ENCODE peak calls at places on chromosomes 11 and 22, in seven cellular contexts. One of them, this sample, is unnamed.

GRCh38 chr22:26008587-26008986 is 160.7 kb upstream of the SEZ6L start:
- DNase-seq in fibroblast of mammary gland: no peak
- DNase-seq in left ventricle myocardium inferior: no peak
- DNase-seq in fibroblast of lung: no peak
- DNase-seq in body of pancreas: no peak
- DNase-seq in prostate gland: no peak
- DNase-seq in PC-3: no peak
- DNase-seq in this sample: no peak

GRCh38 chr22:48746789-48747425 is 1080.8 kb downstream of the BRD1 start:
- DNase-seq in fibroblast of mammary gland: no peak
- DNase-seq in left ventricle myocardium inferior: no peak
- DNase-seq in fibroblast of lung: no peak
- DNase-seq in body of pancreas: no peak
- DNase-seq in prostate gland: peak
- DNase-seq in PC-3: no peak
- DNase-seq in this sample: no peak

GRCh38 chr22:30602049-30602448 is 4.9 kb upstream of the TCN2 start:
- DNase-seq in fibroblast of mammary gland: peak
- DNase-seq in left ventricle myocardium inferior: no peak
- DNase-seq in fibroblast of lung: peak
- DNase-seq in body of pancreas: peak
- DNase-seq in prostate gland: no peak
- DNase-seq in PC-3: peak
- DNase-seq in this sample: peak

GRCh38 chr11:103920449-103920848 is 116.0 kb upstream of the DDI1 start:
- DNase-seq in fibroblast of mammary gland: peak
- DNase-seq in left ventricle myocardium inferior: no peak
- DNase-seq in fibroblast of lung: peak
- DNase-seq in body of pancreas: no peak
- DNase-seq in prostate gland: no peak
- DNase-seq in PC-3: no peak
- DNase-seq in this sample: peak

GRCh38 chr11:103907136-103907535 is 129.3 kb upstream of the DDI1 start:
- DNase-seq in fibroblast of mammary gland: no peak
- DNase-seq in left ventricle myocardium inferior: no peak
- DNase-seq in fibroblast of lung: no peak
- DNase-seq in body of pancreas: no peak
- DNase-seq in prostate gland: no peak
- DNase-seq in PC-3: no peak
- DNase-seq in this sample: no peak

GRCh38 chr11:88345408-88345807 is 7.9 kb upstream of the CTSC start:
- DNase-seq in fibroblast of mammary gland: peak
- DNase-seq in left ventricle myocardium inferior: no peak
- DNase-seq in fibroblast of lung: no peak
- DNase-seq in body of pancreas: no peak
- DNase-seq in prostate gland: no peak
- DNase-seq in PC-3: peak
- DNase-seq in this sample: peak

GRCh38 chr11:91230647-91231046 is 994.0 kb upstream of the FAT3 start:
- DNase-seq in fibroblast of mammary gland: no peak
- DNase-seq in left ventricle myocardium inferior: no peak
- DNase-seq in fibroblast of lung: no peak
- DNase-seq in body of pancreas: no peak
- DNase-seq in prostate gland: no peak
- DNase-seq in PC-3: no peak
- DNase-seq in this sample: no peak

GRCh38 chr11:65988791-65989592 is 13.0 kb downstream of the EIF1AD start:
- DNase-seq in fibroblast of mammary gland: peak
- DNase-seq in left ventricle myocardium inferior: peak
- DNase-seq in fibroblast of lung: peak
- DNase-seq in body of pancreas: peak
- DNase-seq in prostate gland: peak
- DNase-seq in PC-3: peak
- DNase-seq in this sample: peak

GRCh38 chr22:20455709-20456063 is 18.1 kb upstream of the SCARF2 start:
- DNase-seq in fibroblast of mammary gland: no peak
- DNase-seq in left ventricle myocardium inferior: no peak
- DNase-seq in fibroblast of lung: no peak
- DNase-seq in body of pancreas: no peak
- DNase-seq in prostate gland: no peak
- DNase-seq in PC-3: no peak
- DNase-seq in this sample: no peak

DNA sequence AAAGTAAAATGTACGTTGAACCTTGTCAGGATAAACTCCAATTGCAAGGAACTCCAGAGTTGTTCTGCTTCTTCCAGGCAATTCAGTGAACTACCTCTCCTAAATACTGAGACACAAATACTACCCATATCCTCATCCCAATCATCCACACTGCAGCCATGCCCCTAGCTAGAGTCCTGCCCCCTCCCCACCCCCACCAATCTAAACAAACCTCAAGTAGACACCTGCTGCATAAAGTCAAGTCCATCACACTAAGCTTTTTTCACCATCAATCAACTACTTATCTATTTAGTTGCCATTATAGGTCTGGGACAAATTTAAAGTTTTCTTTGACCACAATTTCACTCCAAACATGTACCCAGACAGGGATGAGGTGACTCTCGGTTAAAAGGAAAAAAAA is 93.2 kb upstream of the APOA1 start:
- DNase-seq in fibroblast of mammary gland: no peak
- DNase-seq in left ventricle myocardium inferior: no peak
- DNase-seq in fibroblast of lung: no peak
- DNase-seq in body of pancreas: no peak
- DNase-seq in prostate gland: no peak
- DNase-seq in PC-3: no peak
- DNase-seq in this sample: no peak
- H3K4me3 ChIP-seq in fibroblast of mammary gland: no peak
- H3K4me3 ChIP-seq in left ventricle myocardium inferior: peak
- H3K4me3 ChIP-seq in fibroblast of lung: peak
- H3K4me3 ChIP-seq in body of pancreas: no peak
- H3K4me3 ChIP-seq in prostate gland: no peak
- H3K4me3 ChIP-seq in PC-3: no peak
- H3K4me3 ChIP-seq in this sample: no peak

GRCh38 chr11:119195680-119196079 is 10.4 kb downstream of the NHERF4 start:
- DNase-seq in fibroblast of mammary gland: peak
- DNase-seq in left ventricle myocardium inferior: no peak
- DNase-seq in fibroblast of lung: peak
- DNase-seq in body of pancreas: peak
- DNase-seq in prostate gland: no peak
- DNase-seq in PC-3: peak
- DNase-seq in this sample: peak
- H3K4me3 ChIP-seq in fibroblast of mammary gland: no peak
- H3K4me3 ChIP-seq in left ventricle myocardium inferior: no peak
- H3K4me3 ChIP-seq in fibroblast of lung: no peak
- H3K4me3 ChIP-seq in body of pancreas: no peak
- H3K4me3 ChIP-seq in prostate gland: no peak
- H3K4me3 ChIP-seq in PC-3: no peak
- H3K4me3 ChIP-seq in this sample: no peak

GRCh38 chr11:86245369-86246292 is 1.1 kb downstream of the EED start:
- DNase-seq in fibroblast of mammary gland: peak
- DNase-seq in left ventricle myocardium inferior: no peak
- DNase-seq in fibroblast of lung: peak
- DNase-seq in body of pancreas: peak
- DNase-seq in prostate gland: no peak
- DNase-seq in PC-3: no peak
- DNase-seq in this sample: peak

GRCh38 chr11:86244063-86244521 is 461 bp upstream of the EED start:
- DNase-seq in fibroblast of mammary gland: peak
- DNase-seq in left ventricle myocardium inferior: peak
- DNase-seq in fibroblast of lung: no peak
- DNase-seq in body of pancreas: peak
- DNase-seq in prostate gland: peak
- DNase-seq in PC-3: peak
- DNase-seq in this sample: peak

GRCh38 chr11:86241956-86242525 is 2.5 kb upstream of the EED start:
- DNase-seq in fibroblast of mammary gland: no peak
- DNase-seq in left ventricle myocardium inferior: no peak
- DNase-seq in fibroblast of lung: no peak
- DNase-seq in body of pancreas: no peak
- DNase-seq in prostate gland: no peak
- DNase-seq in PC-3: no peak
- DNase-seq in this sample: no peak

GRCh38 chr11:86244522-86245368 is at the start of gene EED:
- DNase-seq in fibroblast of mammary gland: peak
- DNase-seq in left ventricle myocardium inferior: peak
- DNase-seq in fibroblast of lung: peak
- DNase-seq in body of pancreas: peak
- DNase-seq in prostate gland: peak
- DNase-seq in PC-3: peak
- DNase-seq in this sample: peak

GRCh38 chr11:86243377-86243776 is 1.2 kb upstream of the EED start:
- DNase-seq in fibroblast of mammary gland: no peak
- DNase-seq in left ventricle myocardium inferior: no peak
- DNase-seq in fibroblast of lung: no peak
- DNase-seq in body of pancreas: no peak
- DNase-seq in prostate gland: no peak
- DNase-seq in PC-3: no peak
- DNase-seq in this sample: no peak
- H3K4me3 ChIP-seq in fibroblast of mammary gland: no peak
- H3K4me3 ChIP-seq in left ventricle myocardium inferior: no peak
- H3K4me3 ChIP-seq in fibroblast of lung: no peak
- H3K4me3 ChIP-seq in body of pancreas: no peak
- H3K4me3 ChIP-seq in prostate gland: no peak
- H3K4me3 ChIP-seq in PC-3: no peak
- H3K4me3 ChIP-seq in this sample: no peak

GRCh38 chr11:94400839-94401772 is at the start of gene GPR83:
- DNase-seq in fibroblast of mammary gland: no peak
- DNase-seq in left ventricle myocardium inferior: peak
- DNase-seq in fibroblast of lung: no peak
- DNase-seq in body of pancreas: no peak
- DNase-seq in prostate gland: no peak
- DNase-seq in PC-3: no peak
- DNase-seq in this sample: peak

GRCh38 chr11:94402355-94402754 is 1.1 kb upstream of the GPR83 start:
- DNase-seq in fibroblast of mammary gland: no peak
- DNase-seq in left ventricle myocardium inferior: no peak
- DNase-seq in fibroblast of lung: no peak
- DNase-seq in body of pancreas: no peak
- DNase-seq in prostate gland: no peak
- DNase-seq in PC-3: peak
- DNase-seq in this sample: peak

GRCh38 chr11:94405062-94405461 is 3.8 kb upstream of the GPR83 start:
- DNase-seq in fibroblast of mammary gland: no peak
- DNase-seq in left ventricle myocardium inferior: no peak
- DNase-seq in fibroblast of lung: no peak
- DNase-seq in body of pancreas: no peak
- DNase-seq in prostate gland: no peak
- DNase-seq in PC-3: no peak
- DNase-seq in this sample: no peak

GRCh38 chr11:94400075-94400838 is 962 bp downstream of the GPR83 start:
- DNase-seq in fibroblast of mammary gland: no peak
- DNase-seq in left ventricle myocardium inferior: no peak
- DNase-seq in fibroblast of lung: no peak
- DNase-seq in body of pancreas: no peak
- DNase-seq in prostate gland: no peak
- DNase-seq in PC-3: no peak
- DNase-seq in this sample: no peak

DNA sequence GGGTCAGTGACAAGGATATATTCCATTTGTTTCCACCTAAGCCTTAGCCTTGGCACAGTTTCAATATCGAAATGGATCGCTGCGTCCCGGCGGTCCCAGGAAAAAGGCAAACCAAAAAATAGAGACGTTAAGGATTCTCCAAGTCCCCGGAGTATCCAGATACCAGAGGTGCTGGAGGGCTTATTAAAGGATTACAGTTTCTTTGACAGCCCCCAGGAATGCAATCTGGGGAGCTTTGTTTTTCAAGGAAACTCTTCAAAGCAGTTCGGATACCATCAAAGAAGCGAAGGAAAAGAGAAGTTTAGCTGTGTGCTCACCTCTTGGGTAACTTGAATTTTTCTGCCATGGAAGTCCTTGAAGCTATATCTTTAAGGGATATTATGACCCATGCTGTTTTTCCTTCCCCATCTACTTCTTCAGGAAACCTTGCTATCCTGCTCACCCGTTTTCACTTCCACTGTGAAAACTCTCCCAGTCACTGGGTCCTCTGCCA is 600 bp upstream of the GPR83 start:
- DNase-seq in fibroblast of mammary gland: no peak
- DNase-seq in left ventricle myocardium inferior: no peak
- DNase-seq in fibroblast of lung: no peak
- DNase-seq in body of pancreas: no peak
- DNase-seq in prostate gland: no peak
- DNase-seq in PC-3: no peak
- DNase-seq in this sample: no peak
- H3K4me3 ChIP-seq in fibroblast of mammary gland: peak
- H3K4me3 ChIP-seq in left ventricle myocardium inferior: peak
- H3K4me3 ChIP-seq in fibroblast of lung: peak
- H3K4me3 ChIP-seq in body of pancreas: no peak
- H3K4me3 ChIP-seq in prostate gland: no peak
- H3K4me3 ChIP-seq in PC-3: no peak
- H3K4me3 ChIP-seq in this sample: no peak

DNA sequence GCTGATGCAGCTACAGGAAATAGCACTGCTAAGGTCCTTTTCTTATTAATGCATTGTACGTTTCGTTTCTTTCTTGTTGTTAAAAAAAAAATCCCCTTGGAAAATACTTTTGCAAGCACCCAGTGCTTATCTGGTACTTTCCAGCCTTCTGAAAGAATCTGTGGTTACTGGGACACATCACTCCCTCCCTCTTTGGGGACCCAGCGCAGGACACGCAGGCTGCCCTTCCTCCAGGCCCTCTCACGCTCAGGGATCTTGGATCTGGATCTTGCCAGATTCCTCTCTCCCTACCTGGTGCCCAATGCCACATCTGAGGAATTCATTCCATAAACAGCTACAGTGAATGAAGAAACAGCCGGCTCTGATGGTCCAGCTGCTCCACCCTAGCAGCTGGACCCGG is 55.7 kb downstream of the PHF21B start:
- DNase-seq in fibroblast of mammary gland: no peak
- DNase-seq in left ventricle myocardium inferior: no peak
- DNase-seq in fibroblast of lung: no peak
- DNase-seq in body of pancreas: no peak
- DNase-seq in prostate gland: no peak
- DNase-seq in PC-3: no peak
- DNase-seq in this sample: no peak
- H3K4me3 ChIP-seq in fibroblast of mammary gland: no peak
- H3K4me3 ChIP-seq in left ventricle myocardium inferior: no peak
- H3K4me3 ChIP-seq in fibroblast of lung: no peak
- H3K4me3 ChIP-seq in body of pancreas: no peak
- H3K4me3 ChIP-seq in prostate gland: no peak
- H3K4me3 ChIP-seq in PC-3: no peak
- H3K4me3 ChIP-seq in this sample: no peak

GRCh38 chr11:78905756-78906155 is 331.1 kb upstream of the NARS2 start:
- DNase-seq in fibroblast of mammary gland: no peak
- DNase-seq in left ventricle myocardium inferior: peak
- DNase-seq in fibroblast of lung: no peak
- DNase-seq in body of pancreas: no peak
- DNase-seq in prostate gland: no peak
- DNase-seq in PC-3: no peak
- DNase-seq in this sample: no peak
- H3K4me3 ChIP-seq in fibroblast of mammary gland: no peak
- H3K4me3 ChIP-seq in left ventricle myocardium inferior: no peak
- H3K4me3 ChIP-seq in fibroblast of lung: no peak
- H3K4me3 ChIP-seq in body of pancreas: no peak
- H3K4me3 ChIP-seq in prostate gland: no peak
- H3K4me3 ChIP-seq in PC-3: no peak
- H3K4me3 ChIP-seq in this sample: no peak

This sample was measured in epithelial cell of esophagus.